ENCODE peak calls at places on chromosomes 2 and 18, in nine cellular contexts. L is Panc1, N is HL-60, I is A549, B is GM23338, A is HCT116, G is K562, T is GM12878, X is HepG2. P is an unnamed sample.

GRCh38 chr2:126976721-126977328 is 78.1 kb downstream of the TEX51 start:
- DNase-seq in A (no peak), N (no peak), G (no peak), B (no peak), I (no peak), X (no peak), L (no peak), T (no peak), P (peak)

GRCh38 chr18:40524881-40525280 is 1430.2 kb upstream of the PIK3C3 start:
- DNase-seq in L (no peak), B (no peak), X (no peak), N (no peak), A (no peak), G (no peak), T (no peak), I (no peak), P (no peak)

GRCh38 chr2:10934308-10934978 is 22.7 kb downstream of the KCNF1 start:
- DNase-seq in N (no peak), A (no peak), I (no peak), L (no peak), T (no peak), X (peak), B (no peak), G (no peak), P (peak)

GRCh38 chr18:8752329-8752728 is 47.0 kb downstream of the MTCL1 start:
- DNase-seq in N (no peak), X (no peak), I (no peak), B (no peak), L (no peak), G (no peak), T (no peak), A (no peak), P (no peak)

GRCh38 chr2:54570925-54571694 is 115.0 kb downstream of the SPTBN1 start:
- DNase-seq in G (peak), B (no peak), A (no peak), X (peak), N (peak), I (peak), L (peak), T (peak), P (peak)

GRCh38 chr18:33369711-33370449 is 70.6 kb downstream of the CCDC178 start:
- DNase-seq in T (no peak), N (no peak), G (no peak), I (no peak), X (no peak), L (no peak), B (no peak), A (no peak), P (no peak)

GRCh38 chr2:216765810-216766259 is 70.5 kb upstream of the IGFBP5 start:
- DNase-seq in T (no peak), L (no peak), N (no peak), I (no peak), B (peak), A (no peak), G (peak), X (peak), P (peak)

GRCh38 chr2:211049321-211050018 is 493.1 kb downstream of the CPS1 start:
- DNase-seq in G (no peak), A (no peak), N (no peak), T (no peak), B (no peak), X (no peak), L (no peak), I (no peak), P (no peak)

GRCh38 chr2:107437265-107437664 is 389.4 kb upstream of the RGPD4 start:
- DNase-seq in N (no peak), L (no peak), X (no peak), T (no peak), A (no peak), G (no peak), B (no peak), I (no peak), P (no peak)
- TF ChIP-seq REST in N (no peak), L (no peak), X (no peak), T (no peak), A (no peak), G (no peak), B (no peak), I (no peak), P (no peak)

DNA sequence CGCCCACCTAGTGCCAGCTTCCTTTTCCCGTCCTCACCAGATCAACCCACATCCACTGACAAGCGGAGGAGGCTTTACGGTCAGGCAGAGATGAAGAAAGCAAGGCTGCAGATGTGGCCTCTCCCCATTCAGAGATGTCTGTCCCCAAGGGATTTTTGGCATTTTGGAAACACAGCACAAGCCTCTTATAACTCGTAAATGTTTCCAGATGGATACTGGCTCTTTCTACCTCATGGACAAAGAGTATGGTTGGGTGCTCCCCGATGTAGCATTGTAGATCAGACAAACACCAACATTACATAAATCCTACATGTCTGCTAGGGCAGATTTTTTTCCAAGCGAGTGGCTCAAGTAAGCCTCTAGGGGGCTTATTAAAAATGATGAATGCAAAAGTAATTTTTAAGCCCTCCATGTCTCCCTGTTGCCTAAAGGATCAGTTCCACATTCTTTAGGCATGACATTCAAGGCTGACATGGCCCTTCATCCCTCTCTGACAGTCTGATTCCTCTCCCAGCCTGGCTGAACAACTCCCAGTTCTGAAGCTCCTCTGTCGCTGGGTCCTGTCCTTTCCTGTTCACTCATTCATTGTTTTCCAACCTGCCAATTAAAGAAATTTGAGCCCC is 11.7 kb downstream of the VIT start:
- DNase-seq in L (no peak), B (no peak), X (no peak), I (no peak), G (no peak), T (no peak), A (peak), N (no peak), P (no peak)
- TF ChIP-seq REST in L (no peak), B (no peak), X (no peak), I (no peak), G (no peak), T (no peak), A (no peak), N (no peak), P (no peak)

GRCh38 chr2:31764169-31764568 is 183.4 kb upstream of the SRD5A2 start:
- DNase-seq in B (no peak), T (no peak), N (no peak), A (no peak), G (no peak), X (no peak), L (no peak), I (no peak), P (no peak)
- TF ChIP-seq REST in B (no peak), T (no peak), N (no peak), A (no peak), G (no peak), X (no peak), L (no peak), I (no peak), P (no peak)

GRCh38 chr2:190789074-190790004 is 91.3 kb upstream of the GLS start:
- DNase-seq in I (no peak), G (no peak), N (no peak), X (peak), B (no peak), A (no peak), T (no peak), L (no peak), P (no peak)

GRCh38 chr2:190792956-190793888 is 87.4 kb upstream of the GLS start:
- DNase-seq in A (no peak), I (no peak), X (no peak), L (no peak), G (no peak), B (no peak), N (no peak), T (no peak), P (no peak)

GRCh38 chr2:190791347-190791982 is 89.2 kb upstream of the GLS start:
- DNase-seq in T (no peak), L (no peak), A (no peak), I (no peak), X (no peak), G (peak), N (no peak), B (no peak), P (no peak)

GRCh38 chr2:190791983-190792575 is 88.5 kb upstream of the GLS start:
- DNase-seq in L (no peak), A (no peak), I (no peak), B (no peak), T (no peak), X (no peak), G (no peak), N (no peak), P (no peak)

DNA sequence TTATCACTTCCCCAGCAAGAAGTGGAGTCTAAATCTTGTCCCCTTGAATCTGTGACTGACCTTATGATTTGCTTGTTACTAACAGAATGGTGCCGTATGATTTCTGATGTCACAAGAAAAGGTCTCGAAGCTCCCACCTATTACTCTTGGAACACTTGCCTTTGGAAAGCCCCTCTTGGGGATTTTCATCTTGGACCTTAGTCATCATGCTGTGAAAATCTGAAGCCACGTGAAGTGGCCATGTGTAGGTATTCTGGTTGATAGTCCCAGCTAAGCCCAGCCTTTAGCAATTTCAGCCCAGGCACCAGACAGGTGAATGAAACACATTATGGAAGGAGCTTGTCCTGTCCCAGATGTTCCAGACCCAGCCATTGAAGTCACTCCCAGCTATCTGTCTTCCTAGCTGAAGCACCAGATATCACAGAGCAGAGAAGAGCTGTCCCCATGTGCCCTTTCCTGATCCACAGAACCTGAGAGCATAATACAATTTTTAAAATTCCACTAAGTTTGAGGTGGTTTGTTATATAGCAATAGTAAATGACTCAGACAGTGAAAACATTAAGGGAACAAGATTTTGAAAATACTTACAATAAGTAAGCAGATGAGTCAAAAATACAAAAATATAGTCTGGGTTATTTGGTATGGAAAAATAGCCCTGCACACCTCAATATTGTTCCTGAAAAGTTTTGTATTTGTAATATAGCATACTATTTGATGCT is 86.0 kb upstream of the GLS start:
- DNase-seq in N (no peak), G (no peak), L (no peak), A (no peak), X (no peak), I (no peak), B (no peak), T (no peak), P (no peak)
- TF ChIP-seq REST in N (no peak), G (no peak), L (no peak), A (no peak), X (no peak), I (no peak), B (no peak), T (no peak), P (no peak)

P was measured in SK-N-SH.